ENCODE peak calls at places on chromosomes 4 and X, in eight cellular contexts. R is breast epithelium, H is fibroblast of the aortic adventitia, Y is GM12878, K is heart left ventricle, I is GM23338, P is A549, E is AG10803. V is an unnamed sample.

GRCh38 chr4:139234258-139234657 is 45.8 kb downstream of the MGARP start:
- DNase-seq in E (no peak), R (no peak), I (peak; percentile 33), K (no peak), H (no peak), P (no peak), Y (no peak), V (no peak)

GRCh38 chr4:48012819-48013218 is 3.7 kb downstream of the CNGA1 start:
- DNase-seq in R (no peak), H (peak; percentile 20), Y (no peak), K (peak; percentile 11), E (no peak), P (no peak), I (no peak), V (no peak)

GRCh38 chr4:3387154-3387942 is 54.4 kb upstream of the HGFAC start:
- DNase-seq in E (no peak), R (no peak), K (no peak), I (no peak), P (no peak), H (no peak), Y (peak; percentile 57), V (no peak)

GRCh38 chr4:143986173-143986572 is 33.0 kb downstream of the GYPB start:
- DNase-seq in E (no peak), Y (no peak), R (no peak), P (no peak), K (no peak), I (peak; percentile 51), H (no peak), V (no peak)

GRCh38 chr4:61489927-61490326 is 289.8 kb downstream of the ADGRL3 start:
- DNase-seq in Y (no peak), R (no peak), I (peak; percentile 18), E (no peak), H (no peak), K (no peak), P (no peak), V (no peak)

GRCh38 chr4:13243152-13243551 is 241.0 kb downstream of the RAB28 start:
- DNase-seq in K (no peak), Y (no peak), R (no peak), I (no peak), H (no peak), P (no peak), E (no peak), V (no peak)

GRCh38 chr4:8512510-8512909 is 67.7 kb upstream of the GPR78 start:
- DNase-seq in K (no peak), I (no peak), Y (no peak), E (no peak), H (no peak), P (no peak), R (no peak), V (no peak)

GRCh38 chr4:77819409-77819835 is 254 bp upstream of the CNOT6L start:
- DNase-seq in E (no peak), R (no peak), Y (no peak), K (peak; percentile 29), H (no peak), I (peak; percentile 13), P (no peak), V (no peak)

GRCh38 chrX:101416691-101417090 is 8.7 kb downstream of the HNRNPH2 start:
- DNase-seq in E (no peak), H (no peak), Y (no peak), K (no peak), I (no peak), R (no peak), P (no peak), V (no peak)

GRCh38 chrX:47146121-47146935 is 1.3 kb downstream of the RBM10 start:
- DNase-seq in I (no peak), P (no peak), Y (no peak), K (no peak), R (no peak), E (no peak), H (no peak), V (no peak)

GRCh38 chrX:56802921-56803848 is 74.1 kb downstream of the NBDY start:
- DNase-seq in E (peak; percentile 45), K (peak; percentile 23), H (peak; percentile 93), I (peak; percentile 51), P (no peak), R (peak; percentile 54), Y (peak; percentile 77), V (peak; percentile 73)

DNA sequence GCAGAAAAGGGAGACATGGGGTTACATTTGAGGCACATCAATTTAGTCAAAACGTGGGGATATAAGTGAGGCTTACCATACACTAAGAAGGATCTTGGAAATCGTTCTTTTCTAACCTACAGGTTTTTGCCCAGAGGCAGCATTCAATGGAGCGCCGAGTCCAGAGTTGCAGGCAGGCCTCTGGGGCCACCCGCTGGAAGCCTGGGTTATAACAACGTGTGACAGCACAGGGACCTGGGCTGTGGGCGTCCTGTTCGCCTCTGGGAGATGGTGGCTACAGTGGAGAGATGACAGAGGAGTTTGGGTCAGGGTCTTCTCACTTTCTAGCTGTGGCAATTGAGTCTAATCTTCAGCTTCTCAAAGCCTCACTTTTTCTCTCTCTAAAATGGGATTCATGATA is 53.9 kb downstream of the ENPP6 start:
- DNase-seq in P (peak; percentile 60), E (peak; percentile 12), K (peak; percentile 50), I (peak; percentile 88), Y (no peak), H (peak; percentile 32), R (no peak), V (no peak)
- TF ChIP-seq CTCF in P (peak; percentile 48), E (peak; percentile 56), K (peak; percentile 54), I (peak; percentile 94), Y (peak; percentile 38), H (peak; percentile 51), R (peak; percentile 34), V (peak; percentile 60)

GRCh38 chr4:151012836-151013235 is 2.2 kb downstream of the LRBA start:
- DNase-seq in H (no peak), Y (no peak), K (no peak), I (peak; percentile 21), E (no peak), P (no peak), R (no peak), V (no peak)

GRCh38 chr4:151013944-151014343 is 1.1 kb downstream of the LRBA start:
- DNase-seq in K (no peak), I (no peak), H (peak; percentile 5), E (no peak), R (no peak), Y (no peak), P (no peak), V (no peak)

GRCh38 chr4:151014521-151015457 is at the start of gene LRBA:
- DNase-seq in E (peak; percentile 6), K (peak; percentile 69), I (peak; percentile 97), R (peak; percentile 86), P (peak; percentile 63), H (peak; percentile 37), Y (peak; percentile 57), V (no peak)

GRCh38 chr4:151012376-151012775 is 2.7 kb downstream of the LRBA start:
- DNase-seq in K (no peak), I (no peak), P (no peak), Y (no peak), R (no peak), E (no peak), H (no peak), V (no peak)

GRCh38 chr4:151013491-151013890 is 1.6 kb downstream of the LRBA start:
- DNase-seq in R (no peak), P (no peak), H (no peak), K (no peak), I (no peak), Y (no peak), E (no peak), V (no peak)
- H3K4me3 ChIP-seq in R (peak overlapping the region; percentile 94), P (no peak overlapping the region), H (peak overlapping the region; percentile 14), K (no peak overlapping the region), I (peak overlapping the region; percentile 67), Y (peak overlapping the region; percentile 100), E (no peak overlapping the region), V (no peak overlapping the region)

GRCh38 chr4:7151668-7152227 is 40.6 kb upstream of the SORCS2 start:
- DNase-seq in E (no peak), R (no peak), Y (no peak), P (peak; percentile 27), K (no peak), I (no peak), H (no peak), V (no peak)
- TF ChIP-seq CTCF in E (peak; percentile 47), R (no peak), Y (no peak), P (peak; percentile 31), K (no peak), I (peak; percentile 37), H (peak; percentile 20), V (no peak)

GRCh38 chrX:39576081-39576701 is 521.6 kb downstream of the BCOR start:
- DNase-seq in P (no peak), H (no peak), Y (no peak), K (no peak), I (peak; percentile 6), E (no peak), R (no peak), V (no peak)
- H3K4me3 ChIP-seq in P (no peak overlapping the region), H (no peak overlapping the region), Y (no peak overlapping the region), K (no peak overlapping the region), I (no peak overlapping the region), E (no peak overlapping the region), R (no peak overlapping the region), V (no peak overlapping the region)

DNA sequence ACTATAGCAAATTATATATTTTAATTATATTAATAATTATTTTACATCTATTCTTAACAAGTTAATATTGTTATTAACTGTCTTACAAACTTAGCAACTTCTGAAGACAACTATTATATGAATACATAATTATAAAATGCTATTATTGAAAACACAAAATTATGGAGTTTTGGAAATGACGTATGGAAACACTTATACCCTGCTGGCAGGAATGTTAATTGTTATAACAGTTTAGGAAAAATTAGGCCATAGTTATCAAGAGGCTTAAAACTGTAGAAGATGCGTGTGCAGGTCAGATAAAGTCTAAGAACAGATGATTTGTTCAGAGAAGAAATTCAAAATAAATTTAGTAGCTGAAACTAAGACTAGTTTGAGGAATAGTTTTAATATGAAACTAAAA is 211.7 kb downstream of the FAT4 start:
- DNase-seq in H (no peak), I (no peak), K (no peak), Y (no peak), E (no peak), R (no peak), P (no peak), V (no peak)
- TF ChIP-seq CTCF in H (no peak), I (no peak), K (no peak), Y (no peak), E (peak; percentile 14), R (no peak), P (no peak), V (no peak)

DNA sequence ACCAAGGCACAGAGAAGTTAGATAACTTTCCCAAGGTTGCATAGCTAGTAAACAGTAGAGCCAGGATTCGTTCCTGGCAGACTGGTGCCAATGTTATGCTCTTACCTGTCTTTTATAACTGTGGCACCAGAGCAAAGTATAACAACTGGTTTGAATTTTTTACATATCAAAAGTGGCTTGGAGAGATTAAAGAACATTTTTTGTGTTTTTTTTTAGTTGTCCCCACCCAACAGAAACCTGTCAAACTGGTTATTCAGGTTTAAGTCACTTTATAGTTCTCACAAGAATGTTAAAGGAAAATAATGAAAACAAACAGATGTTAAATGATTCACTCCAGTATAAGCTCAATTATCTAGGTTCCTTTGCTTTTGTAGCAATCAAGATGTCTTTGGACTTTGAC is 15.6 kb upstream of the FAM47E start:
- DNase-seq in E (no peak), K (no peak), H (no peak), I (peak; percentile 84), Y (no peak), R (no peak), P (no peak), V (no peak)
- H3K4me3 ChIP-seq in E (no peak overlapping the region), K (no peak overlapping the region), H (no peak overlapping the region), I (peak overlapping the region; percentile 1), Y (no peak overlapping the region), R (no peak overlapping the region), P (no peak overlapping the region), V (no peak overlapping the region)